ENCODE peak calls at places on chromosomes 3 and 15, in seven cellular contexts. R is left ventricle myocardium inferior, Y is endodermal cell, O is heart left ventricle, N is spleen, A is upper lobe of left lung, U is brain microvascular endothelial cell. Z is an unnamed sample. For H3K36me3, the result is how much of the 10 kb centered on the place peaks cover.

GRCh38 chr3:46665763-46666470 is 27.6 kb downstream of the ALS2CL start:
- DNase-seq in N (peak), A (peak), O (no peak), R (no peak), U (no peak), Y (peak), Z (no peak)

GRCh38 chr3:48595526-48596121 is 495 bp upstream of the COL7A1 start:
- DNase-seq in R (no peak), N (no peak), U (peak), Y (peak), A (no peak), O (peak), Z (no peak)

GRCh38 chr3:186520957-186521842 is 23.0 kb downstream of the CRYGS start:
- DNase-seq in A (no peak), O (no peak), R (no peak), Y (no peak), U (no peak), N (peak), Z (no peak)

GRCh38 chr3:149480326-149481017 is 6.0 kb downstream of the TM4SF4 start:
- DNase-seq in R (peak), O (peak), A (peak), U (peak), Y (peak), N (peak), Z (peak)

GRCh38 chr15:40763801-40764765 is at the start of gene GCHFR:
- DNase-seq in R (peak), U (peak), N (peak), Y (peak), A (peak), O (peak), Z (peak)

GRCh38 chr15:58267026-58267425 is 128.8 kb downstream of the AQP9 start:
- DNase-seq in A (no peak), N (no peak), U (no peak), Y (no peak), O (no peak), R (no peak), Z (no peak)

GRCh38 chr15:25054943-25055342 is 100.2 kb downstream of the SNRPN start:
- DNase-seq in N (peak), Y (no peak), O (no peak), A (peak), U (no peak), R (no peak), Z (no peak)

GRCh38 chr3:137165117-137165806 is 207.5 kb downstream of the IL20RB start:
- DNase-seq in O (no peak), N (no peak), Y (peak), A (no peak), U (peak), R (no peak), Z (no peak)

GRCh38 chr3:48847053-48847585 is 555 bp downstream of the PRKAR2A start:
- DNase-seq in R (peak), A (peak), N (peak), O (peak), U (peak), Y (peak), Z (peak)

GRCh38 chr3:28286595-28286994 is 45.2 kb downstream of the CMC1 start:
- DNase-seq in Y (no peak), N (no peak), R (no peak), O (no peak), A (no peak), U (no peak), Z (no peak)

GRCh38 chr3:136819784-136820640 is 1.1 kb downstream of the SLC35G2 start:
- DNase-seq in R (peak), N (peak), A (peak), U (peak), Y (peak), O (peak), Z (peak)

GRCh38 chr3:175149675-175150074 is 290.5 kb downstream of the NAALADL2 start:
- DNase-seq in R (no peak), O (no peak), N (no peak), Y (no peak), A (peak), U (no peak), Z (no peak)

GRCh38 chr15:35139822-35140221 is 54.7 kb upstream of the NANOGP8 start:
- DNase-seq in O (no peak), R (no peak), Y (no peak), A (no peak), N (no peak), U (no peak), Z (no peak)

GRCh38 chr15:41512078-41512394 is 1.6 kb downstream of the LTK start:
- DNase-seq in R (no peak), N (no peak), U (no peak), Y (peak), A (no peak), O (no peak), Z (no peak)

GRCh38 chr3:128040660-128041059 is 11.6 kb upstream of the SEC61A1 start:
- DNase-seq in Y (no peak), R (no peak), A (no peak), O (no peak), U (no peak), N (no peak), Z (no peak)

GRCh38 chr15:90465930-90466567 is 63.7 kb upstream of the CRTC3 start:
- DNase-seq in U (peak), Y (no peak), N (no peak), R (no peak), O (no peak), A (no peak), Z (no peak)

GRCh38 chr3:11134794-11135193 is 19.5 kb upstream of the HRH1 start:
- DNase-seq in Y (no peak), A (no peak), N (no peak), U (no peak), R (no peak), O (no peak), Z (no peak)

GRCh38 chr15:96336045-96336642 is 5.6 kb downstream of the NR2F2 start:
- DNase-seq in U (peak), A (no peak), N (no peak), Y (no peak), O (no peak), R (no peak), Z (no peak)

GRCh38 chr15:77612958-77613601 is 19.6 kb downstream of the LINGO1 start:
- DNase-seq in O (no peak), R (no peak), A (no peak), N (no peak), U (no peak), Y (no peak), Z (no peak)

GRCh38 chr3:167467848-167468611 is 5.8 kb downstream of the SERPINI2 start:
- DNase-seq in N (no peak), R (no peak), A (no peak), O (no peak), U (no peak), Y (no peak), Z (no peak)

GRCh38 chr3:85801955-85802354 is 843.2 kb downstream of the CADM2 start:
- DNase-seq in O (no peak), Y (peak), A (no peak), N (no peak), R (no peak), U (no peak), Z (no peak)

GRCh38 chr3:171967137-171967783 is 72.1 kb upstream of the FNDC3B start:
- DNase-seq in N (no peak), R (no peak), Y (no peak), U (peak), O (no peak), A (peak), Z (peak)

GRCh38 chr3:139830817-139831216 is 104.2 kb upstream of the CLSTN2 start:
- DNase-seq in R (peak), O (peak), A (peak), N (no peak), U (no peak), Y (no peak), Z (peak)

GRCh38 chr3:137324114-137324513 is 366.3 kb downstream of the IL20RB start:
- DNase-seq in Y (no peak), A (no peak), O (no peak), N (no peak), U (no peak), R (no peak), Z (no peak)

GRCh38 chr15:95912280-95912625 is 418.2 kb upstream of the NR2F2 start:
- DNase-seq in U (no peak), Y (peak), N (no peak), R (no peak), O (no peak), A (no peak), Z (no peak)

GRCh38 chr3:41158947-41159346 is 40.4 kb upstream of the CTNNB1 start:
- DNase-seq in Y (peak), R (no peak), N (no peak), A (peak), O (no peak), U (no peak), Z (no peak)

GRCh38 chr3:62109534-62109933 is 263.8 kb downstream of the FEZF2 start:
- DNase-seq in N (no peak), O (peak), Y (peak), R (peak), U (peak), A (peak), Z (no peak)

GRCh38 chr3:46923559-46924350 is 46.2 kb downstream of the PTH1R start:
- DNase-seq in Y (peak), U (no peak), N (peak), A (no peak), O (peak), R (no peak), Z (no peak)

GRCh38 chr3:114558271-114558670 is 264.4 kb downstream of the TIGIT start:
- DNase-seq in Y (no peak), U (no peak), O (no peak), A (no peak), R (no peak), N (no peak), Z (no peak)

DNA sequence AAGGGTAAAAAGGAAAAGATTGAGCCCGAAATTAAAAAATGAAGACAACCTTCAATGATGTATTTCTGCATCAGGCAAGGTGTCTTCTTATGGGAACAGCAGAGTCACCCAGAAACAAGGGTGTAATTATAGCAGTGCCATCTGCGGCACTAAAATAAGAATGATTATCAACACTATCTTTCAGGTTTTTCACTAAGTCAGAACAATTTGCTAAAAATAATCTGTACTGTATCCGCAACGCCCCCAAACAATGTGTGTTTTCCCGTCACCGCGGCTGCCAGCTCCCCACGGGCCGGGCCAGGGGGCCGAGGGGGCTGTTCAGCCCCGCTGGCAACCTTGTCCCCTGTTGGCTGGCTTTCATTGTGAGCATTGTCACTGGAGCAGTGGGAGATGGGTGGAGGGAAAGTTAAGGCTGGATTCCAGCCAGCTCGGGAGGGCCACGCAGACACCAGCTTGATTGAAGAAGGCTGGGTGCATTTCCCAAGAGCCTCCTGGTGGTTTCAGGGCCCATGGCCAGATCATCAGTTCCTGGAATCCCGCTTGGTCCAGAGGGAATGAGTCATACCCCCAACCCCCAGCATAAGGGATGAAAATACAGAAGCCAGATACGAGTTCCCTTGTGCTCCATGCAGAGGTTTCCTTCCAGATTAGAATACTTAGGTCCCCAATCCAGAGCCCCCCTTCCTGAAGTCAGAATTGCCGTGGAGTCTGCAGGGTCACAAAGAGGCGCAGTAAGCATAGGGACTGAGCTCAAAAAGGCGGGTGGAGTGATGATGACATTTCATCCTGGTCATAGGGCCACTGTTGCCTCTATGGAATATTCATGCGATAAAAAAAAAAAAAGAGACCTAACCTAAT is 90.2 kb upstream of the KLF13 start:
- DNase-seq in Y (no peak), N (peak), U (peak), O (peak), A (peak), R (peak), Z (peak)
- TF ChIP-seq CTCF in Y (no peak), N (no peak), U (peak), O (peak), A (no peak), R (peak), Z (no peak)

DNA sequence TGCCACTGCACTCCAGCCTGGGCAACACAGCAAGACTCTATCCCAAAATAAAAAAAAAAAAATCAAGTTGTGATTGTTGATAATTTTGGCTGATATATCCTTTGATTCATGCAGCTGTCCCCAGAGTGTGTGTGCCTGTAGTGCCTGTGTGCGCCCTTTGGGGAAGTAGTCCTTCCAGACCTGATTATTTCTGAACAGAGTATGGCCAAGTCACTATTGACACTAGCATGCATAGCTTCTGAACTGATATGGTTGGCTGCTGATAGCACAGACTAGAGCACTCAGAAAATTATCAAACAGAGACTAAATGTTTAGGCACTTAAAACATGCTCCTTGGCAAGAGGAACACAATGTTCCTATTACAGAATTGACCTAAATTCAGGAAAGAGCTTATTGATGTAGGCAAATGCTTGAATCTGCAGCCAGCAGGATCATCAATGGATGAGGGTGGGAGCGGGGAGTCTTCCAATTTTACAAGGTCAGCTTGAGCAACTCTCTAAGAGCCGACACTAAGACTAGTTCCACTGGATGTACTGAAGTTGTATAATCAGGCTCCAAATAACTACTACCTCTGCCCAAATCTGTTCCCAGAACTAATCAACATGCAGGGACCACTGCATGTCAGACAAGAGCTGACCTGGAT is 17.7 kb upstream of the PTPN9 start:
- DNase-seq in R (no peak), Y (no peak), N (no peak), U (no peak), A (no peak), O (no peak), Z (no peak)
- H3K36me3 ChIP-seq in R (half or more), Y (half or more), N (half or more), U (under half), A (under half), O (half or more), Z (half or more)

GRCh38 chr3:182364323-182364722 is 429.0 kb upstream of the ATP11B start:
- DNase-seq in A (no peak), Y (peak), N (no peak), O (no peak), R (no peak), U (no peak), Z (no peak)
- TF ChIP-seq CTCF in A (no peak), Y (peak), N (no peak), O (no peak), R (no peak), U (peak), Z (no peak)

DNA sequence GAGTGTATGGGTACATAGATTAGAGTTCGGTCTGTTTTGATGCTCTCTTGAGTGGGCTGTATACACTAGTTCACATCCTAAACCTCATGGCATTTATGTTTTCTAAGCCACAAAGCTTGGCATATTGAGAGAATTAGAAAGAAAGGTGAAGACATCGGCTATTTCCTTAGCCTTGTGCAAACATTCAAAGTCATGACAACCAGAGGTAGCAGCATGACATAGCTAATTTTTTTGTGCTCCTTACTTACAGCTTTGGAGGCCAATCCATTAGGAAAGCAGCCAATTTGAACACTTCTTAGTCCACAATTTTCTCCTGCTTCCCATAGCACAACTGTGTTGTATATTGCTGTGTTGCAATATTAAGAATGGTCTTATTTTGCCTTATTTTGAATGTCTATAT is 21.5 kb upstream of the AADAC start:
- DNase-seq in Y (no peak), N (no peak), A (no peak), U (no peak), R (no peak), O (no peak), Z (no peak)
- H3K36me3 ChIP-seq in Y (under half), N (under half), A (under half), U (under half), R (under half), O (under half), Z (under half)

GRCh38 chr3:156456771-156457224 is 98.1 kb downstream of the SSR3 start:
- DNase-seq in Y (peak), U (peak), N (no peak), R (no peak), O (no peak), A (no peak), Z (no peak)

GRCh38 chr3:156459434-156459833 is 95.5 kb downstream of the SSR3 start:
- DNase-seq in N (no peak), U (no peak), A (no peak), O (peak), Y (no peak), R (peak), Z (peak)

GRCh38 chr3:156449712-156450574 is 105.0 kb downstream of the SSR3 start:
- DNase-seq in Y (no peak), O (no peak), U (peak), A (no peak), R (no peak), N (no peak), Z (no peak)

GRCh38 chr3:156460206-156460609 is 94.7 kb downstream of the SSR3 start:
- DNase-seq in R (no peak), Y (no peak), A (no peak), U (no peak), O (no peak), N (no peak), Z (no peak)

GRCh38 chr3:156455839-156456238 is 99.1 kb downstream of the SSR3 start:
- DNase-seq in U (no peak), O (no peak), A (no peak), Y (peak), N (no peak), R (no peak), Z (no peak)
- TF ChIP-seq CTCF in U (peak), O (no peak), A (no peak), Y (peak), N (no peak), R (no peak), Z (no peak)

GRCh38 chr3:12588674-12589054 is 31.8 kb downstream of the MKRN2 start:
- DNase-seq in A (peak), R (no peak), O (no peak), U (no peak), N (no peak), Y (no peak), Z (no peak)
- H3K36me3 ChIP-seq in A (under half), R (half or more), O (half or more), U (half or more), N (half or more), Y (half or more), Z (half or more)

GRCh38 chr3:45506084-45506483 is 88.5 kb upstream of the LIMD1 start:
- DNase-seq in R (no peak), O (no peak), A (no peak), N (no peak), U (no peak), Y (no peak), Z (no peak)

GRCh38 chr3:45508659-45509037 is 85.9 kb upstream of the LIMD1 start:
- DNase-seq in U (no peak), A (no peak), R (no peak), N (no peak), Y (no peak), O (no peak), Z (no peak)

GRCh38 chr3:45506751-45507391 is 87.7 kb upstream of the LIMD1 start:
- DNase-seq in A (peak), U (no peak), R (no peak), Y (no peak), N (no peak), O (no peak), Z (no peak)

GRCh38 chr3:45509038-45509767 is 85.3 kb upstream of the LIMD1 start:
- DNase-seq in A (no peak), Y (peak), O (no peak), N (no peak), R (no peak), U (peak), Z (no peak)

DNA sequence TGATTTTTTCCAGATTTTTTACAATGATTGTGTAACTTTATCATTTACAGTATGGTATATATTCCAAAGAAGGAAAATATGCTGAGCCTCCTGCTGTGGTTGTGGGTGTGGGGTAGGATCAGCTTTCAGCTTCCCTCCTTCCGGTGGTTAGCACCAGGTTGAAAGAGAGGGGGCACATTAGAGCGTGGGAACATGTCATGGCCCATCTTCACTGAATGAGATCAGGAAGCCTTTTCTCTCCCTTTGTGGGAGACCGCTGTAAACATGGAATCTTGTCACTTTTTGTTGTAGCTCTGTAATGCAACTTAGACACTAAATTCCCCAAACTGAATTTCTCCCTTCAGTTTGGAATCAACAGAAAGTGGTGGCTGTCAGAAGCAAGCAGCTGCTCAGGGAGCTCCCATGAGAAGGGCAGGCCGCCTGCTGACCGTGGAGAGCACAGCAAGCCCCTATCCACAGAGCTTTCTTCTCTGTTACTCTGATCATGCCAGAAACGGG is 86.7 kb upstream of the LIMD1 start:
- DNase-seq in Y (peak), R (peak), N (no peak), A (no peak), O (peak), U (peak), Z (peak)
- TF ChIP-seq CTCF in Y (peak), R (peak), N (peak), A (peak), O (peak), U (peak), Z (peak)

DNA sequence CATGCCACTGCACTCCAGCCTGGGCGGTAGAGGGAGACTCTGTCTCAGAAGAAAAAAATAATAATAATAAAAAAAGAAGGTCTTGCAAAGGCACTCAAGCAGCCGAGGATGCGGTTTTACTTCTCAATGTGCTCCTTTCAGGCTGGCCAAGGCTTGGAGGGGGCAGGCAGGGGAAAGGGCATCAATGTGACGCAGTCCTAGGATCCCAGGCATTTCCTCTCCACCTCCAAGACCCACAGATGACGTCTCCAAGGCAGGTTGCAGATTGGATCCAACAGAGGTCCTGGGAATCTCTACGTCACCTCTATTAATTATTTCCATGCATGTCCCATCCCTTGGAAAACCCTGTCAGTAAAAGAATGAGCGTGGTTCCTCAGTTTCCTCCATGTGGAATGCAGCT is 56.2 kb downstream of the FAM43A start:
- DNase-seq in U (no peak), N (no peak), R (no peak), A (no peak), Y (no peak), O (no peak), Z (no peak)
- H3K36me3 ChIP-seq in U (under half), N (under half), R (under half), A (under half), Y (under half), O (under half), Z (under half)

Z was measured in heart right ventricle.